ENCODE peak calls at places on chromosomes 13 and 19, in six cellular contexts. One of them, this sample, is unnamed.

GRCh38 chr13:78680064-78680463 is 21.1 kb upstream of the OBI1 start:
- DNase-seq in uterus: no peak
- DNase-seq in transverse colon: no peak
- DNase-seq in fibroblast of the aortic adventitia: no peak
- DNase-seq in NB4: no peak
- DNase-seq in stomach: no peak
- DNase-seq in this sample: no peak

GRCh38 chr13:34207334-34207733 is 389.4 kb downstream of the RFC3 start:
- DNase-seq in fibroblast of the aortic adventitia: peak
- DNase-seq in transverse colon: no peak
- DNase-seq in stomach: no peak
- DNase-seq in uterus: no peak
- DNase-seq in NB4: no peak
- DNase-seq in this sample: no peak

GRCh38 chr13:85798999-85799646 is at the start of gene SLITRK6:
- DNase-seq in uterus: no peak
- DNase-seq in transverse colon: no peak
- DNase-seq in fibroblast of the aortic adventitia: peak
- DNase-seq in stomach: no peak
- DNase-seq in NB4: peak
- DNase-seq in this sample: peak

GRCh38 chr19:56167064-56167578 is 8.7 kb upstream of the GALP start:
- DNase-seq in transverse colon: no peak
- DNase-seq in uterus: no peak
- DNase-seq in NB4: peak
- DNase-seq in stomach: no peak
- DNase-seq in fibroblast of the aortic adventitia: peak
- DNase-seq in this sample: no peak

GRCh38 chr19:2912306-2912705 is 11.6 kb downstream of the ZNF57 start:
- DNase-seq in stomach: no peak
- DNase-seq in uterus: no peak
- DNase-seq in NB4: no peak
- DNase-seq in fibroblast of the aortic adventitia: no peak
- DNase-seq in transverse colon: no peak
- DNase-seq in this sample: no peak

GRCh38 chr13:72145383-72145782 is 278.4 kb upstream of the DACH1 start:
- DNase-seq in uterus: no peak
- DNase-seq in fibroblast of the aortic adventitia: no peak
- DNase-seq in NB4: no peak
- DNase-seq in transverse colon: no peak
- DNase-seq in stomach: no peak
- DNase-seq in this sample: no peak

GRCh38 chr19:55368701-55369563 is 1.3 kb downstream of the IL11 start:
- DNase-seq in uterus: no peak
- DNase-seq in NB4: no peak
- DNase-seq in fibroblast of the aortic adventitia: peak
- DNase-seq in stomach: no peak
- DNase-seq in transverse colon: no peak
- DNase-seq in this sample: peak

GRCh38 chr19:39183100-39183499 is 13.7 kb upstream of the NCCRP1 start:
- DNase-seq in uterus: no peak
- DNase-seq in fibroblast of the aortic adventitia: no peak
- DNase-seq in NB4: no peak
- DNase-seq in transverse colon: no peak
- DNase-seq in stomach: no peak
- DNase-seq in this sample: no peak

GRCh38 chr13:100262404-100262803 is 173.5 kb downstream of the PCCA start:
- DNase-seq in NB4: no peak
- DNase-seq in transverse colon: no peak
- DNase-seq in uterus: no peak
- DNase-seq in fibroblast of the aortic adventitia: no peak
- DNase-seq in stomach: no peak
- DNase-seq in this sample: no peak

GRCh38 chr13:90068658-90069057 is 1278.8 kb upstream of the MIR17HG start:
- DNase-seq in fibroblast of the aortic adventitia: no peak
- DNase-seq in stomach: no peak
- DNase-seq in transverse colon: no peak
- DNase-seq in NB4: peak
- DNase-seq in uterus: no peak
- DNase-seq in this sample: no peak

GRCh38 chr19:10227215-10227971 is 3.7 kb downstream of the S1PR2 start:
- DNase-seq in fibroblast of the aortic adventitia: peak
- DNase-seq in transverse colon: no peak
- DNase-seq in uterus: peak
- DNase-seq in NB4: no peak
- DNase-seq in stomach: no peak
- DNase-seq in this sample: no peak

GRCh38 chr19:38739440-38740251 is 4.6 kb downstream of the CAPN12 start:
- DNase-seq in stomach: no peak
- DNase-seq in transverse colon: no peak
- DNase-seq in NB4: peak
- DNase-seq in uterus: no peak
- DNase-seq in fibroblast of the aortic adventitia: no peak
- DNase-seq in this sample: peak

GRCh38 chr19:53992211-53992610 is 774 bp downstream of the CACNG6 start:
- DNase-seq in uterus: no peak
- DNase-seq in transverse colon: no peak
- DNase-seq in stomach: no peak
- DNase-seq in fibroblast of the aortic adventitia: no peak
- DNase-seq in NB4: no peak
- DNase-seq in this sample: no peak

GRCh38 chr13:79946556-79946955 is 394.4 kb downstream of the SPRY2 start:
- DNase-seq in transverse colon: no peak
- DNase-seq in stomach: no peak
- DNase-seq in uterus: no peak
- DNase-seq in NB4: no peak
- DNase-seq in fibroblast of the aortic adventitia: no peak
- DNase-seq in this sample: no peak

GRCh38 chr13:42807236-42807635 is 25.9 kb downstream of the FAM216B start:
- DNase-seq in stomach: no peak
- DNase-seq in fibroblast of the aortic adventitia: no peak
- DNase-seq in transverse colon: no peak
- DNase-seq in NB4: no peak
- DNase-seq in uterus: no peak
- DNase-seq in this sample: no peak

GRCh38 chr13:113537909-113538688 is 46.5 kb upstream of the TFDP1 start:
- DNase-seq in stomach: no peak
- DNase-seq in transverse colon: no peak
- DNase-seq in NB4: no peak
- DNase-seq in uterus: no peak
- DNase-seq in fibroblast of the aortic adventitia: no peak
- DNase-seq in this sample: peak

GRCh38 chr19:16376649-16377048 is 52.0 kb downstream of the KLF2 start:
- DNase-seq in NB4: no peak
- DNase-seq in uterus: peak
- DNase-seq in stomach: no peak
- DNase-seq in fibroblast of the aortic adventitia: no peak
- DNase-seq in transverse colon: no peak
- DNase-seq in this sample: no peak

GRCh38 chr19:5682293-5682592 is 1.4 kb downstream of the HSD11B1L start:
- DNase-seq in uterus: no peak
- DNase-seq in transverse colon: no peak
- DNase-seq in fibroblast of the aortic adventitia: no peak
- DNase-seq in NB4: no peak
- DNase-seq in stomach: no peak
- DNase-seq in this sample: no peak

GRCh38 chr19:35518313-35518712 is 4.9 kb upstream of the DMKN start:
- DNase-seq in fibroblast of the aortic adventitia: peak
- DNase-seq in NB4: no peak
- DNase-seq in uterus: no peak
- DNase-seq in transverse colon: no peak
- DNase-seq in stomach: no peak
- DNase-seq in this sample: no peak

GRCh38 chr13:34678154-34678553 is 263.9 kb upstream of the NBEA start:
- DNase-seq in fibroblast of the aortic adventitia: peak
- DNase-seq in stomach: no peak
- DNase-seq in NB4: no peak
- DNase-seq in transverse colon: no peak
- DNase-seq in uterus: no peak
- DNase-seq in this sample: no peak

GRCh38 chr13:80245162-80245733 is 95.7 kb downstream of the SPRY2 start:
- DNase-seq in fibroblast of the aortic adventitia: no peak
- DNase-seq in uterus: no peak
- DNase-seq in stomach: no peak
- DNase-seq in NB4: no peak
- DNase-seq in transverse colon: no peak
- DNase-seq in this sample: no peak

GRCh38 chr13:45409993-45410392 is 8.2 kb downstream of the SLC25A30 start:
- DNase-seq in transverse colon: no peak
- DNase-seq in fibroblast of the aortic adventitia: no peak
- DNase-seq in stomach: no peak
- DNase-seq in NB4: no peak
- DNase-seq in uterus: no peak
- DNase-seq in this sample: no peak

GRCh38 chr13:69107436-69107835 is 1000.2 kb upstream of the ATXN8OS start:
- DNase-seq in stomach: no peak
- DNase-seq in NB4: no peak
- DNase-seq in uterus: no peak
- DNase-seq in fibroblast of the aortic adventitia: no peak
- DNase-seq in transverse colon: no peak
- DNase-seq in this sample: no peak

DNA sequence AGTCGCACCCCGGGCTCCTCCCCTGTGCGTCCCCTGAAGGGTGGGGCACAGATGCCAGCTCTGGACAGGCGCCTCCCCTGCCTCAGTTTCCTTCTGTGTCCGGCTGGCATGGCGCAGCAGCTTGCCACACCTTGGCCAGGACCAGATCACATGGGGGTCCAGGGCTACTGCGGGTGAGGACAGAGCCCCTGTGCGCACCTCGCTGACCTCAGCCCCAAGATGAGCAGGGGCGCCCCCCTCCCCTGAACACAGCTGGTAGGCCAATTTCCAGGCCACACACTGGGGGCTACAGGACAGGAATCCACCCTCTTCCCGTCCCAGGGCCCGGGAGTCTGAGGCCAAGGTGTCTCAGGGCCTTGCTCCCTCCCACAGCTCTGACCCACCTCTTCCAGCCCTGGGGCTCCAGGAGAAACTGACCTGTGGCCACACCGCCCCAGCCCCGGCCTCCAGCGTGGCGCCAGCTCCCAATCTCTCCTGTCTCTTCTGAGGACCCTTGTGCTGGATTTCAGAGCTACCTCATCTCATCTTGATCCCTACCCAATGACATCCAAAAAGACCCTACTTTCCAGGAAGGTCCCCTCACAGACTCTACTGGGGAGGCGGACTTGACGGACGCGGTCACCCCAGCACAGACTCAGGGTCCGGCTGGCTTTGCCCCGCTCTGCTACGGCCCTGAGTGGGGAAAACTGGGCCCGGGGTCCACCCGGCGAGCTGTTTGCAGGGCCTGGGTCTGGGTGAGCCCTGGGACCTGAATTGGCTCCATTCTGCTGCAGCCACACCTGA is 28.2 kb downstream of the SBNO2 start:
- DNase-seq in transverse colon: no peak
- DNase-seq in stomach: no peak
- DNase-seq in uterus: no peak
- DNase-seq in fibroblast of the aortic adventitia: no peak
- DNase-seq in NB4: no peak
- DNase-seq in this sample: no peak
- H3K4me3 ChIP-seq in transverse colon: no peak
- H3K4me3 ChIP-seq in stomach: no peak
- H3K4me3 ChIP-seq in uterus: no peak
- H3K4me3 ChIP-seq in fibroblast of the aortic adventitia: no peak
- H3K4me3 ChIP-seq in NB4: no peak
- H3K4me3 ChIP-seq in this sample: no peak

GRCh38 chr13:84393981-84394625 is 511.8 kb upstream of the SLITRK1 start:
- DNase-seq in NB4: no peak
- DNase-seq in fibroblast of the aortic adventitia: no peak
- DNase-seq in uterus: no peak
- DNase-seq in stomach: no peak
- DNase-seq in transverse colon: no peak
- DNase-seq in this sample: no peak
- H3K4me3 ChIP-seq in NB4: no peak
- H3K4me3 ChIP-seq in fibroblast of the aortic adventitia: no peak
- H3K4me3 ChIP-seq in uterus: no peak
- H3K4me3 ChIP-seq in stomach: no peak
- H3K4me3 ChIP-seq in transverse colon: no peak
- H3K4me3 ChIP-seq in this sample: no peak

DNA sequence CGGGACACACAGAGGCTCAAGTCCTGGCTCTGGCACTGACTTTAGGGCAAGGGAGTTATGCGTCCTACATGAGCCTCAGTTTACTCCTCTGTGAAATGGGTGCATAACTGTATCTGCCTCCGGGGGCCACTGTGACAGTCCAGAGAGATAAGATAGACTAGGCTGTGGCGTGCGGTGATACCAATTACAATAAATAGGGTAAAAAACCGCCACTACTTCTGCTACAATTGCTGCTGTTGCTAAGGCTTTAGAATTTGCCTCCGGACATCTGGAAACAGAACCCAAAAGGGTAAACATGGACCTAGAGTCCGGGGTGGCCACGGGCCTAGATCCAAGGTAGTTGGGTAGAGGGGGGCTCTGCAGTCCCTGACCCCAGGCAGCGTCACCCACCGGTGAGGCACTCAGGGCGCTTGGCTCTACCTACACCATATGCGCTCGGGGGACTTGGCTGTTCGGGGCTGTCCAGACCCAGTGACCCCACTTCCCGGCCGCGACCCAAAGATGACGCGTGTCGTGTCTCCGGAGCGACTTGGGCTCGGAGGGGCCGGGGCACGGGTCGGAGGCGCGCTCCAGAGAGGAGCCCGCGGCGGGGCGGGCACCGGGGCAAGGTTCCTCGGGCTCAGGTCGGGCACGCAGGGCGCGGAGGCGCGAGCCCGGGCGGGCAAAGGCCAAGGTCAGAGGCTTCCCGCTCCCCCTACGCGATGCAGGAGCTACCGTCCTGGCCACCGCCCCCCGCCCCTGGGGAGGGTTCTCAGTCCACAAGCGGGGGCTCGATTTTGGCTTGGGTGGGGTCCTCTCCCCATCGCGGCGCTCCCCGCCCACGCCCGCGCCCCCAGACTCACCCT is 1.0 kb downstream of the INSR start:
- DNase-seq in uterus: peak
- DNase-seq in NB4: peak
- DNase-seq in fibroblast of the aortic adventitia: no peak
- DNase-seq in stomach: peak
- DNase-seq in transverse colon: peak
- DNase-seq in this sample: no peak
- H3K4me3 ChIP-seq in uterus: peak
- H3K4me3 ChIP-seq in NB4: peak
- H3K4me3 ChIP-seq in fibroblast of the aortic adventitia: peak
- H3K4me3 ChIP-seq in stomach: peak
- H3K4me3 ChIP-seq in transverse colon: peak
- H3K4me3 ChIP-seq in this sample: peak

GRCh38 chr19:12647047-12647446 is 19.5 kb downstream of the MAN2B1 start:
- DNase-seq in NB4: no peak
- DNase-seq in fibroblast of the aortic adventitia: no peak
- DNase-seq in stomach: no peak
- DNase-seq in uterus: no peak
- DNase-seq in transverse colon: no peak
- DNase-seq in this sample: no peak

GRCh38 chr19:12646551-12646950 is 20.0 kb downstream of the MAN2B1 start:
- DNase-seq in stomach: no peak
- DNase-seq in fibroblast of the aortic adventitia: no peak
- DNase-seq in NB4: peak
- DNase-seq in transverse colon: no peak
- DNase-seq in uterus: no peak
- DNase-seq in this sample: no peak

GRCh38 chr19:12649941-12650340 is 16.6 kb downstream of the MAN2B1 start:
- DNase-seq in uterus: no peak
- DNase-seq in NB4: no peak
- DNase-seq in stomach: no peak
- DNase-seq in fibroblast of the aortic adventitia: no peak
- DNase-seq in transverse colon: no peak
- DNase-seq in this sample: no peak

GRCh38 chr19:12648088-12648487 is 18.5 kb downstream of the MAN2B1 start:
- DNase-seq in uterus: no peak
- DNase-seq in transverse colon: no peak
- DNase-seq in NB4: no peak
- DNase-seq in stomach: no peak
- DNase-seq in fibroblast of the aortic adventitia: no peak
- DNase-seq in this sample: no peak

GRCh38 chr19:12647490-12648071 is 19.0 kb downstream of the MAN2B1 start:
- DNase-seq in stomach: peak
- DNase-seq in uterus: peak
- DNase-seq in NB4: peak
- DNase-seq in transverse colon: peak
- DNase-seq in fibroblast of the aortic adventitia: no peak
- DNase-seq in this sample: no peak
- H3K4me3 ChIP-seq in stomach: peak
- H3K4me3 ChIP-seq in uterus: peak
- H3K4me3 ChIP-seq in NB4: no peak
- H3K4me3 ChIP-seq in transverse colon: peak
- H3K4me3 ChIP-seq in fibroblast of the aortic adventitia: peak
- H3K4me3 ChIP-seq in this sample: peak

This sample was measured in RWPE2.